ENCODE peak calls at places on chromosomes 7 and 10, in ten cellular contexts. X is endothelial cell; C is HT1080; I is SW 1271; V is uterus; P is fibroblast of lung; E is CD8-positive, alpha-beta memory T cell; Q is sigmoid colon; S is epithelial cell of proximal tubule; M is NCI-H345. N is an unnamed sample.

GRCh38 chr7:140348161-140348849 is 50.0 kb downstream of the SLC37A3 start:
- DNase-seq in X (no peak), S (no peak), C (no peak), Q (no peak), E (no peak), I (no peak), V (peak; percentile 58), P (no peak), M (no peak), N (no peak)

GRCh38 chr7:132472463-132473120 is 103.7 kb downstream of the PLXNA4 start:
- DNase-seq in C (peak; percentile 77), X (no peak), S (no peak), P (peak; percentile 70), E (no peak), I (no peak), Q (peak; percentile 82), M (peak; percentile 65), V (peak; percentile 79), N (peak; percentile 79)

GRCh38 chr7:146982482-146982881 is 865.9 kb downstream of the CNTNAP2 start:
- DNase-seq in V (no peak), S (no peak), X (no peak), C (no peak), M (no peak), Q (no peak), E (no peak), P (no peak), I (no peak), N (no peak)

GRCh38 chr7:155864271-155864985 is 52.2 kb upstream of the SHH start:
- DNase-seq in X (no peak), I (no peak), C (no peak), M (no peak), Q (no peak), V (no peak), P (no peak), E (no peak), S (no peak), N (no peak)

GRCh38 chr7:16421333-16422099 is at the start of gene CRPPA:
- DNase-seq in M (peak; percentile 22), V (no peak), I (no peak), Q (peak; percentile 72), E (no peak), P (peak; percentile 53), X (peak; percentile 56), S (peak; percentile 46), C (no peak), N (peak; percentile 73)

GRCh38 chr10:33287112-33287511 is 47.4 kb downstream of the NRP1 start:
- DNase-seq in C (no peak), I (no peak), V (no peak), P (no peak), Q (no peak), M (no peak), E (no peak), X (no peak), S (no peak), N (no peak)

GRCh38 chr10:100065084-100065660 is 16.5 kb downstream of the CPN1 start:
- DNase-seq in M (no peak), E (no peak), I (no peak), S (no peak), V (no peak), C (no peak), Q (no peak), P (no peak), X (no peak), N (no peak)

GRCh38 chr10:92014620-92015019 is 91.0 kb downstream of the BTAF1 start:
- DNase-seq in M (no peak), X (no peak), E (no peak), P (no peak), S (no peak), Q (no peak), V (no peak), I (no peak), C (no peak), N (no peak)

GRCh38 chr7:74479066-74479781 is 25.5 kb downstream of the GTF2IRD1 start:
- DNase-seq in E (no peak), C (no peak), P (peak; percentile 57), I (no peak), S (no peak), Q (peak; percentile 78), V (peak; percentile 54), X (no peak), M (peak; percentile 49), N (peak; percentile 45)